ENCODE peak calls at places on chromosomes 5 and 9, in eight cellular contexts. I, O, Z, A, F, J, C and N are unnamed samples.

GRCh38 chr5:17379188-17379951 is 118.7 kb upstream of the TAF11L2 start:
- DNase-seq in F (no peak), A (no peak), O (no peak), Z (no peak), J (no peak), I (no peak), C (no peak), N (no peak)

GRCh38 chr9:33924978-33925797 is 108.2 kb downstream of the UBE2R2 start:
- DNase-seq in O (no peak), Z (no peak), C (no peak), F (peak; percentile 60), I (peak; percentile 63), A (peak; percentile 51), J (peak; percentile 61), N (peak; percentile 82)

GRCh38 chr5:6452622-6453504 is 4.2 kb downstream of the UBE2QL1 start:
- DNase-seq in C (no peak), F (no peak), O (no peak), Z (no peak), I (no peak), A (no peak), J (no peak), N (peak; percentile 44)

GRCh38 chr9:19127881-19128719 is 808 bp upstream of the PLIN2 start:
- DNase-seq in F (no peak), Z (no peak), C (no peak), O (peak; percentile 85), A (peak; percentile 44), J (no peak), I (peak; percentile 29), N (peak; percentile 52)

GRCh38 chr5:531749-532315 is 7.6 kb upstream of the SLC9A3 start:
- DNase-seq in I (no peak), A (no peak), O (no peak), Z (no peak), J (no peak), C (no peak), F (no peak), N (no peak)

GRCh38 chr5:132237141-132237540 is 9.5 kb upstream of the P4HA2 start:
- DNase-seq in Z (no peak), I (no peak), A (no peak), J (no peak), C (peak; percentile 10), F (no peak), O (peak; percentile 11), N (no peak)

GRCh38 chr9:90007516-90008430 is 403.0 kb downstream of the GADD45G start:
- DNase-seq in J (no peak), O (peak; percentile 45), C (no peak), Z (peak; percentile 94), I (no peak), A (no peak), F (no peak), N (no peak)

GRCh38 chr9:12849486-12850010 is 74.7 kb downstream of the LURAP1L start:
- DNase-seq in J (no peak), F (no peak), I (no peak), O (no peak), C (no peak), A (no peak), Z (no peak), N (no peak)

GRCh38 chr9:110452227-110452801 is 114.7 kb upstream of the TXNDC8 start:
- DNase-seq in J (no peak), A (no peak), F (no peak), Z (no peak), C (no peak), I (peak; percentile 11), O (no peak), N (no peak)

GRCh38 chr5:95619096-95619495 is 791 bp upstream of the GPR150 start:
- DNase-seq in I (no peak), A (no peak), O (no peak), Z (no peak), C (no peak), F (no peak), J (no peak), N (no peak)

GRCh38 chr9:20634895-20635294 is 12.6 kb upstream of the MLLT3 start:
- DNase-seq in A (no peak), J (no peak), I (no peak), Z (no peak), C (no peak), F (no peak), O (no peak), N (no peak)

GRCh38 chr9:13762209-13762608 is 482.7 kb upstream of the MPDZ start:
- DNase-seq in F (no peak), I (no peak), O (no peak), Z (no peak), A (no peak), J (no peak), C (no peak), N (no peak)

GRCh38 chr5:15929616-15930303 is 249.8 kb downstream of the MARCHF11 start:
- DNase-seq in A (no peak), J (no peak), F (no peak), C (no peak), I (no peak), O (no peak), Z (no peak), N (no peak)

GRCh38 chr9:112831969-112832368 is 58.7 kb downstream of the SLC46A2 start:
- DNase-seq in Z (no peak), A (no peak), I (no peak), O (no peak), C (no peak), F (no peak), J (no peak), N (no peak)

GRCh38 chr9:85258823-85259370 is 482.9 kb downstream of the AGTPBP1 start:
- DNase-seq in Z (no peak), A (no peak), O (peak; percentile 79), F (peak; percentile 51), C (peak; percentile 25), J (peak; percentile 39), I (peak; percentile 74), N (peak; percentile 81)

GRCh38 chr9:70085241-70085640 is 41.6 kb downstream of the MAMDC2 start:
- DNase-seq in F (no peak), O (no peak), Z (no peak), A (no peak), J (no peak), I (no peak), C (no peak), N (no peak)

GRCh38 chr5:139659673-139660072 is 11.5 kb downstream of the CXXC5 start:
- DNase-seq in Z (no peak), C (no peak), O (no peak), I (no peak), F (no peak), A (no peak), J (no peak), N (no peak)

GRCh38 chr9:35054185-35054835 is 18.1 kb downstream of the VCP start:
- DNase-seq in C (no peak), J (no peak), I (no peak), O (no peak), Z (no peak), A (no peak), F (no peak), N (no peak)
- TF ChIP-seq POLR2A in C (no peak), J (no peak), I (no peak), O (no peak), Z (no peak), A (no peak), F (no peak), N (no peak)

DNA sequence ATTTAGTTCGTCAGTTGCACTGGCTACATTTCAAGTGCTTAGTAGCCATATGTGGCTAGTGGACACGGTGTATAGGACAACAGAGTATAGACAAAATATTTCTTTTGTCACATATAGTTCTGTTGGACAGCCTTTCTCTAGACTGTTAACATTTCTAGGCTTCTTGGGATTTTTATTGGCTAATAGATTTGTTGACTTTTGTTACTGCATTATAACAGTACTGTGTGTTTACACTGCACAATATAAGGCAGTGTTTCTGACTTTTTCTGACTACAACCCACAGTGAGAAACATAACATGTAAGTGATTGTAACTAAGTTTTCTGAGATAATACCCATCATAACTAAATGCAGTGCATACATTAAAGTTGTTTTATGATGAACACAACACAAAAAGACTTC is 11.3 kb downstream of the FBXO38 start:
- DNase-seq in O (no peak), A (no peak), F (no peak), C (no peak), Z (no peak), J (peak; percentile 17), I (no peak), N (no peak)
- H3K4me3 ChIP-seq in O (no peak overlapping the region), A (no peak overlapping the region), F (peak overlapping the region; percentile 30), C (no peak overlapping the region), Z (no peak overlapping the region), J (peak overlapping the region; percentile 8), I (no peak overlapping the region), N (no peak overlapping the region)

GRCh38 chr5:8258808-8259207 is 389.9 kb downstream of the MTRR start:
- DNase-seq in A (no peak), J (no peak), Z (no peak), F (no peak), O (no peak), I (no peak), C (no peak), N (no peak)

GRCh38 chr5:8247485-8247884 is 378.5 kb downstream of the MTRR start:
- DNase-seq in F (no peak), Z (no peak), O (no peak), C (no peak), A (no peak), I (no peak), J (no peak), N (no peak)

GRCh38 chr5:8254674-8255073 is 385.7 kb downstream of the MTRR start:
- DNase-seq in A (no peak), F (no peak), Z (no peak), J (no peak), I (no peak), C (no peak), O (no peak), N (no peak)

DNA sequence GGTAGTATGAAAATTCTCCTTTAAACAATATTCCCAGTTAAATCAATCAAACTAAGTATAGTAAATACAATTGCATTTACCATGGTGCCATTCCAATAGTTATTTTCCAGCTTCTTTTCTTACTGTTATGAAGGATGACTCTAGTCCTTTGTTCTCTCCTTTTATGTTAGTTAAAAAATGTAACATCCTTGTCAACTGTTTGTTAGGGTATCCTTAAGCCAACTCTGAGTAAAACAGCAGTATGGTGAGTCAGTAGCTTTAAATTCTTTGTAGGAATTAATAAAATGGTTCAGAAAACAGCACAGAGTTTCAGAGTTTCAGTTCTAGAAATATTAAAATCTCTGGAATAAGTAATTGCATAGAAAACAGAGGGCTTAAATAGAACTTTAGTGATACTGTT is 384.4 kb downstream of the MTRR start:
- DNase-seq in C (no peak), A (no peak), I (no peak), F (no peak), Z (no peak), J (no peak), O (no peak), N (no peak)
- H3K9me3 ChIP-seq in C (no peaks in the 10 kb centered on the region), A (no peaks in the 10 kb centered on the region), I (no peaks in the 10 kb centered on the region), F (no peaks in the 10 kb centered on the region), Z (no peaks in the 10 kb centered on the region), J (no peaks in the 10 kb centered on the region), O (no peaks in the 10 kb centered on the region), N (no peaks in the 10 kb centered on the region)

DNA sequence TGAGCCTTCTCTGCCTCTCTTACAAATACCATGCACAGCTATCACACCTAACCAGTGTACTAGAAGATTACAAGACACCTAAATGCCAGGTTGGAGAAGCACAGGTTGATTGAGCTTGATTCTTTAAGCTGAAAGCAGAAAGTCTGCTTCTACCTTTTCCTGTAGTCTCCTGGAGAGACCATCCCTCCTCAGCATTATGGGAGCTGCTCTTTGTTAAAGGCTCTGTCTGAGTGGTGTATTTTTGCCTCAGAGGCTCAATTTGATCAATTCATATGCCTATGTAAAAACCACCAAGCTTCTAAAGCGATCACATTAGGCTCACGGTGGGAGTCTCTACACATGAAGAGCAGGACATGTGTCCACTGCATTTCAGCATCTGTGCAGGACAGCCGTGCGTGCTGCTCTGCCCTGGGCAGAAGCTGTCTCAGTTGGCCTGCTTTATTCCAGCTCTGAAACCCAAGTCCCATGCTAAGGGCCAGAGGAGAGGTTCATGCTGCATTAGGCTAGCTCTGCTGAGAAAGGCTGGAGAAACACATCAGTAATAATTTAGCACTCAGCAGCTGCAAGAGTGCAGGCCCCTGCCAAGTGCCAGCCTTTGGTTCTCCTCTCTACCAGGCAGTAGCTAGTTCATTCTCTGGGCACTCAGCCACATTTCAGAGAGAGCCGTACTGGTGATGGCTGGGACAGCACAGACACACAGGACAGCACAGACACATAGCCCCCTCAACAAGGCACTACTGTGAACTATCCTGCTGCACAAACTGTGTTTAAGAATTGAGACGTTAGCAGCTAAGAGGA is 41.6 kb downstream of the TMEM167A start:
- DNase-seq in J (no peak), I (no peak), C (no peak), F (no peak), O (no peak), A (no peak), Z (no peak), N (peak; percentile 64)
- TF ChIP-seq POLR2A in J (no peak), I (no peak), C (no peak), F (no peak), O (no peak), A (no peak), Z (no peak), N (no peak)